ENCODE peak calls at places on chromosomes 2 and 18, in four cellular contexts. C, Y, X and V are unnamed samples.

GRCh38 chr2:45650851-45651414 is 542 bp upstream of the PRKCE start:
- DNase-seq in X (peak), Y (peak), C (peak), V (peak)

GRCh38 chr2:239305771-239306170 is 95.0 kb downstream of the HDAC4 start:
- DNase-seq in C (no peak), X (no peak), Y (no peak), V (no peak)

GRCh38 chr2:98924910-98925309 is 11.1 kb downstream of the CRACDL start:
- DNase-seq in C (no peak), X (no peak), Y (no peak), V (no peak)

GRCh38 chr2:24434576-24434975 is 56.5 kb upstream of the NCOA1 start:
- DNase-seq in X (no peak), Y (no peak), C (no peak), V (no peak)

GRCh38 chr2:40177366-40177765 is 274.5 kb downstream of the SLC8A1 start:
- DNase-seq in Y (no peak), X (no peak), C (no peak), V (no peak)

GRCh38 chr2:199019898-199020507 is 437.7 kb downstream of the SATB2 start:
- DNase-seq in Y (peak), X (no peak), C (no peak), V (peak)

GRCh38 chr18:32333781-32334180 is 136.9 kb downstream of the GAREM1 start:
- DNase-seq in Y (no peak), C (no peak), X (no peak), V (peak)

GRCh38 chr2:132977812-132978529 is 308.0 kb upstream of the LYPD1 start:
- DNase-seq in Y (no peak), X (no peak), C (no peak), V (no peak)

GRCh38 chr18:63788447-63789096 is 13.4 kb downstream of the SERPINB7 start:
- DNase-seq in Y (no peak), C (no peak), X (no peak), V (no peak)